ENCODE peak calls at places on chromosomes 5 and 9, in five cellular contexts. D is transverse colon, Z is endothelial cell, J is ovary, N is Calu3. R is an unnamed sample.

GRCh38 chr9:114138537-114138936 is 16.8 kb upstream of the COL27A1 start:
- DNase-seq in D (no peak), Z (no peak), J (no peak), N (no peak), R (no peak)

GRCh38 chr9:94912700-94913249 is 186.3 kb downstream of the AOPEP start:
- DNase-seq in D (no peak), Z (no peak), J (peak; percentile 14), N (peak; percentile 47), R (no peak)

GRCh38 chr5:134851307-134851923 is 5.6 kb downstream of the C5orf24 start:
- DNase-seq in D (no peak), Z (no peak), J (no peak), N (peak; percentile 33), R (peak; percentile 21)

GRCh38 chr9:106862946-106863740 is at the start of gene ZNF462:
- DNase-seq in D (peak; percentile 47), Z (peak; percentile 43), J (peak; percentile 65), N (peak; percentile 21), R (peak; percentile 63)

GRCh38 chr5:1975898-1976765 is 93.4 kb upstream of the IRX4 start:
- DNase-seq in D (no peak), Z (no peak), J (no peak), N (no peak), R (no peak)

GRCh38 chr9:94018628-94019027 is 63.5 kb upstream of the BARX1 start:
- DNase-seq in D (no peak), Z (no peak), J (no peak), N (no peak), R (no peak)

GRCh38 chr5:1349246-1349645 is 4.3 kb upstream of the CLPTM1L start:
- DNase-seq in D (no peak), Z (no peak), J (no peak), N (no peak), R (peak; percentile 48)

GRCh38 chr9:133558191-133559126 is 24.0 kb downstream of the ADAMTSL2 start:
- DNase-seq in D (no peak), Z (peak; percentile 72), J (no peak), N (no peak), R (peak; percentile 77)

GRCh38 chr5:83921794-83922193 is 201.1 kb upstream of the HAPLN1 start:
- DNase-seq in D (no peak), Z (no peak), J (no peak), N (no peak), R (no peak)

GRCh38 chr9:128340691-128341434 is 536 bp downstream of the SLC27A4 start:
- DNase-seq in D (peak; percentile 27), Z (peak; percentile 37), J (peak; percentile 57), N (no peak), R (peak; percentile 37)

GRCh38 chr5:88190106-88190834 is 78.4 kb downstream of the TMEM161B start:
- DNase-seq in D (no peak), Z (no peak), J (no peak), N (no peak), R (no peak)

GRCh38 chr9:83238871-83239624 is 176.1 kb upstream of the RASEF start:
- DNase-seq in D (peak; percentile 11), Z (no peak), J (no peak), N (peak; percentile 14), R (peak; percentile 46)

GRCh38 chr5:154271936-154272514 is 81.5 kb downstream of the GALNT10 start:
- DNase-seq in D (no peak), Z (no peak), J (no peak), N (no peak), R (no peak)

GRCh38 chr5:81544351-81545001 is 150.5 kb upstream of the ACOT12 start:
- DNase-seq in D (no peak), Z (no peak), J (no peak), N (peak; percentile 32), R (no peak)

GRCh38 chr5:61329729-61330128 is 2.3 kb upstream of the ZSWIM6 start:
- DNase-seq in D (no peak), Z (no peak), J (no peak), N (no peak), R (no peak)

GRCh38 chr9:33942471-33943083 is 106.1 kb downstream of the UBAP2 start:
- DNase-seq in D (no peak), Z (no peak), J (no peak), N (no peak), R (no peak)

GRCh38 chr5:91225848-91226686 is 157.1 kb downstream of the ARRDC3 start:
- DNase-seq in D (peak; percentile 53), Z (peak; percentile 18), J (no peak), N (peak; percentile 74), R (peak; percentile 34)

GRCh38 chr5:57176350-57176857 is 2.5 kb downstream of the GPBP1 start:
- DNase-seq in D (no peak), Z (no peak), J (no peak), N (no peak), R (no peak)

GRCh38 chr5:55407059-55407684 is 99.4 kb downstream of the MTREX start:
- DNase-seq in D (no peak), Z (peak; percentile 16), J (no peak), N (peak; percentile 22), R (peak; percentile 30)

DNA sequence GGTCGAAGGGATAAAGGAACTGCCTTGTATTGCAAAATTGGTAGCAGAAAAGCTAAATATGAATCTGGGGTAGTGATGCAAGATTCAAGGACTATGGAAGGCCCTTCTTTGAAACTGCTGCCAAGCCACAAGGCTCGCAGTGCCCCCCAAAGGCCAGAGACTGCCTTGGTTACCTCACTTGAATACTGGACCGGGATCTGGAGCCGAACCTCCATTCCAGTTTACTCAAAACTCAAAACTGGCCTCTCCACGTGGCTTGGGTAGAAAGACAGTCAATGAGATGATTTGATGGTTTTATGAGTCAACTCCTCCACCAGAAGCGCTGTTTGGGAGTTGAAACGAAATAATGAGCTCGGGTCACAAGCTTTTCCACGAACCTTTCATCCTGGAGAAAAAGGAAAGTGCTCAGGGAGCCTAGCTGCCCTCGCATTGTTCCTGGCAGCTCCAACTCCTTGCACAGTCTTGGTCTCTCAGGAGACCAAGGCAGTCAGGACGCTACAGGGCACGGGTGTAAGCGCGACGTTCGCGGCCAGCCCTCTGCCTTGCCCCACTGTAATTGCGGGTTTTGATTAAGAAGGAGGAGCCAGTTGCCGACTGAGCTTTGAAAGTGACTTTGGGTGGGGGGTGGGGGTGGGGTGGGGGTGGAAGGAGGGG is 2.8 kb downstream of the ST8SIA4 start:
- DNase-seq in D (peak; percentile 46), Z (peak; percentile 52), J (no peak), N (no peak), R (peak; percentile 47)
- TF ChIP-seq CTCF in D (no peak), Z (no peak), J (no peak), N (no peak), R (peak; percentile 57)

DNA sequence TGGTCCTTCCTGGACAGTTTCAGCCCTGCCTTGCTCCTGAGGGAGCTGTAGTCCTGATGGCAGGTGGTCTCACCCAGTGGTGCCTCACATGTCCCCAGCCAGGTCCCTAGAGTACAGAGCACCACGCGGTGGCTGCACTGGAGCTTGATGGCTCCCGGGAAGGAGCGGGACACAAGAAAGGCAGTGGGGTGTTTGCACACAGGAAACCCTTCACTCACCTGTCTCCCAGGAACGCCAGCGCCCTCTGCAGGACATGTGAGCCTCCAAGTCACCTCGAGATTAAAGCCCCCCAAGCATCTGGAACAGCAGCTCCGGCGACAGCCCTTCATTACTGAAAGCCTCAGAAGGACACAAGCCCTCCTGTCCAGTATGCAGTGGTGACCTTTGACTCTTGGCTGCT is 19.9 kb upstream of the TMEM250 start:
- DNase-seq in D (peak; percentile 34), Z (peak; percentile 54), J (no peak), N (no peak), R (peak; percentile 63)
- TF ChIP-seq CTCF in D (peak; percentile 40), Z (peak; percentile 57), J (no peak), N (no peak), R (peak; percentile 64)

DNA sequence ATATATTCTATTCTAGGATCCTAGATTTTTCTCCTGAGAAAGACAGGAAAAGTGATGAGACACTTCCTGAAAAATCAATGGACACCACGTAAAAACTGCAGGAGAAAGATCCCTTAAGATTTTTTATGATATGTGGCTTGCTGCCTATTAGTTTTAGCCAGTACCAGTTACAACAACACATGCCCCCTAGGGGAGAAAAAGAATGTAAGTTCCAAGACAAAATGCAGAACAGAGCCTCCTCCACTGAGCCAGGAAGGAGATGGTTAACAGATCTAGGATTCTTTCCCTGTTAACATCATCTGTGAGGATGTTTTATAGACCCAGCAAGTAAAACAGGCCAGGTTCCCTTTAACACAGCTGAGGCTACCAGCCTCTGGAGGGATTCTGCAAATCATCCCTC is 574.7 kb downstream of the TLE4 start:
- DNase-seq in D (no peak), Z (no peak), J (no peak), N (no peak), R (no peak)
- TF ChIP-seq CTCF in D (no peak), Z (no peak), J (no peak), N (no peak), R (peak; percentile 63)

GRCh38 chr5:173789031-173789920 is 98.9 kb upstream of the CPEB4 start:
- DNase-seq in D (no peak), Z (no peak), J (no peak), N (peak; percentile 71), R (no peak)

GRCh38 chr5:173785866-173786265 is 102.3 kb upstream of the CPEB4 start:
- DNase-seq in D (no peak), Z (no peak), J (no peak), N (no peak), R (no peak)

GRCh38 chr5:173790177-173790719 is 97.9 kb upstream of the CPEB4 start:
- DNase-seq in D (peak; percentile 53), Z (no peak), J (no peak), N (no peak), R (no peak)

GRCh38 chr5:173785421-173785820 is 102.7 kb upstream of the CPEB4 start:
- DNase-seq in D (no peak), Z (no peak), J (no peak), N (no peak), R (no peak)

DNA sequence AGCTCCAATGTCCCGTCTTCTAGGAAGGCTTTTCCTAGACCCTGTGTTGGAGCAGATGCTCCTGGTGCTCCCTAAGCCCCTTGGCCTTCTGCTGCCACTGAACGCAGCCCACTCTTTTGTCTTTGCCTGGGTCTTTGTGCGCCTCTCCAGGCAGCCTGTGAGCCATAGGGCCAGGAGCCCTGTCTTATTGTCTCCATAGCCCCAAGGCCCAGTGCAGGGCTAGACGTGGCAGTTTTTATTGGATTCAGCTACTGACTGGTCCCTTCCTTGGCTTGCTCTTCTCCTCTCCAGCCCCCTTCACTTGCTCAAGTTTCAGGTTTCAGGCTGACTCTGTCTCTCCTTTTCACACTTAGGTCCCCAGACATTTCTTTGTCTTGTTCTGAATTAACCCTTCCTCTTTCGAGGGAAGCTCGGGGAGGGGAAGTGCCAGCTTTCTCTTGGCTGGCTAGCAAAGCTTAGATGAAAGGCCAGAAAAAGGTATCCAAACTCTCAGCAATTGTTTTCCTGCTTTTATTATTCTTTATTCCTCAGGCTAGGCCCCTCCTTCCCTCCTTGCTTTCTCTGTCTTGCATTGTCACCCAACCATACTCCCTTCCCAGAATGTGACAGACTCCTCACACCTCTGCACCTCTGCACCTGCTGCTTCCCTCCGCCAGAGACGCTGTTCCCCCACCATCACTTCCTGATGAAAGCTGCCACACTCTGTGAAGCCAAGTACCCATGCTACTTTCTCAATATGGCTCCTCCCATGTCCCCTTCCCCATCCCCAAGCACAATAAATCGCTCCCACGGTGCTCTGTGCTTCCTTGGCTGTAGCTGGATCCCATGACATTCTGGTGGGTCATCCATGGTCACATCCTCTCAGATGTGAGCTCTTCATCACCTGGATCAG is 101.6 kb upstream of the CPEB4 start:
- DNase-seq in D (no peak), Z (no peak), J (no peak), N (no peak), R (no peak)
- TF ChIP-seq CTCF in D (no peak), Z (no peak), J (no peak), N (no peak), R (no peak)

DNA sequence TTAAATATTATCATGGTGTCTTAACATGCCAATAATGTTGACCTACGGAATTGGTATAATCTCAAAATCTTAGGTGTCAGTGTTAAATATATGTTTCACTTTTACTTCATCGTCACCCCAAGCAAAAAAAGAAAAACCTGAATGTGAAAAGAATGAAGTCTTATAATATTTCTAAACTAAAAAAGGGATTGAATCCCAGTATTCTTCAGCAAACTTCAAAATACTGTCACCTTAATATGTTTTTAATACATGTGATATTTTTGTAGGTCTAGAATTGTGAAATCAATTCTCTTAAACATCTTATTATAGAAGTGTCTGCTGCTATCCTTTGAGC is 14.1 kb downstream of the UBE2D2 start:
- DNase-seq in D (no peak), Z (no peak), J (no peak), N (no peak), R (no peak)
- TF ChIP-seq CTCF in D (no peak), Z (no peak), J (no peak), N (no peak), R (no peak)